ENCODE peak calls at places on chromosome 1, in nine cellular contexts. Q is Ammon's horn; Y is LoVo; Z is stimulated activated CD4-positive, alpha-beta T cell treated with anti-CD3 and anti-CD28 coated beads, Interleukin-4, amount 100 ng/mL, for 4 hours; H is EL; K is PC-3; F is fibroblast of lung; E is endothelial cell; T is upper lobe of right lung. B is an unnamed sample.

GRCh38 chr1:31397360-31398095 is 15.5 kb upstream of the SERINC2 start:
- DNase-seq in F (no peak), H (peak; percentile 93), Z (no peak), Y (peak; percentile 71), Q (no peak), K (no peak), T (no peak), E (no peak), B (peak; percentile 37)

GRCh38 chr1:86776108-86776507 is 71.7 kb downstream of the SH3GLB1 start:
- DNase-seq in F (peak; percentile 51), E (no peak), Q (no peak), H (no peak), T (no peak), Z (no peak), K (no peak), Y (no peak), B (no peak)

GRCh38 chr1:44693159-44693558 is 18.6 kb downstream of the ARMH1 start:
- DNase-seq in Z (no peak), F (no peak), E (no peak), K (peak; percentile 26), T (peak; percentile 8), Q (no peak), H (no peak), Y (no peak), B (no peak)

GRCh38 chr1:31444725-31445448 is 31.9 kb downstream of the SERINC2 start:
- DNase-seq in T (peak; percentile 18), Y (peak; percentile 96), H (no peak), Q (no peak), E (no peak), K (no peak), F (no peak), Z (no peak), B (no peak)

GRCh38 chr1:22024485-22025367 is 23.3 kb downstream of the CELA3A start:
- DNase-seq in E (peak; percentile 50), Q (peak; percentile 69), Y (peak; percentile 58), K (peak; percentile 19), T (peak; percentile 76), Z (peak; percentile 45), H (peak; percentile 86), F (peak; percentile 83), B (peak; percentile 63)

GRCh38 chr1:93304716-93305138 is 41.0 kb upstream of the DR1 start:
- DNase-seq in K (peak; percentile 86), Y (peak; percentile 62), Q (peak; percentile 73), T (no peak), Z (peak; percentile 9), E (peak; percentile 32), F (peak; percentile 86), H (peak; percentile 65), B (no peak)

GRCh38 chr1:74935446-74935845 is 198.7 kb upstream of the LHX8 start:
- DNase-seq in F (no peak), K (no peak), Y (no peak), T (no peak), Z (no peak), H (no peak), Q (no peak), E (no peak), B (no peak)

GRCh38 chr1:230091473-230092231 is 24.6 kb downstream of the GALNT2 start:
- DNase-seq in F (no peak), Q (no peak), T (no peak), Z (no peak), Y (no peak), E (no peak), K (peak; percentile 99), H (peak; percentile 62), B (no peak)

GRCh38 chr1:153639280-153639679 is 5.4 kb downstream of the CHTOP start:
- DNase-seq in F (no peak), E (no peak), H (no peak), K (no peak), Z (no peak), Q (no peak), T (no peak), Y (no peak), B (no peak)

GRCh38 chr1:18447509-18448220 is 33.1 kb upstream of the KLHDC7A start:
- DNase-seq in K (no peak), Z (no peak), E (no peak), Q (no peak), H (no peak), F (no peak), Y (no peak), T (no peak), B (no peak)

GRCh38 chr1:54243022-54243421 is 43.1 kb downstream of the MRPL37 start:
- DNase-seq in Y (no peak), T (no peak), Q (no peak), E (no peak), Z (no peak), F (no peak), K (no peak), H (no peak), B (no peak)

GRCh38 chr1:234772345-234773147 is 162.6 kb upstream of the IRF2BP2 start:
- DNase-seq in F (peak; percentile 96), H (peak; percentile 100), Q (peak; percentile 62), Y (peak; percentile 96), Z (peak; percentile 73), K (peak; percentile 97), E (no peak), T (peak; percentile 77), B (peak; percentile 41)

GRCh38 chr1:71593523-71593922 is 512.7 kb upstream of the ZRANB2 start:
- DNase-seq in F (peak; percentile 11), E (peak; percentile 8), Y (no peak), K (peak; percentile 30), H (peak; percentile 1), Q (no peak), Z (no peak), T (no peak), B (no peak)

B was measured in GOT3.